ENCODE peak calls at places on chromosomes 5 and 9, in eight cellular contexts. T is heart right ventricle, F is HepG2, I is IMR-90, Q is osteoblast, O is SJSA1, M is adrenal gland, J is OCI-LY7. Z is an unnamed sample. For H3K4me1, the result is how much of the 10 kb centered on the place peaks cover.

GRCh38 chr9:15480028-15480427 is 30.7 kb downstream of the PSIP1 start:
- DNase-seq in T (no peak), F (peak), I (no peak), Q (no peak), O (no peak), M (no peak), J (no peak), Z (no peak)

GRCh38 chr9:25094518-25094917 is 548.8 kb upstream of the IZUMO3 start:
- DNase-seq in T (no peak), F (no peak), I (no peak), Q (no peak), O (no peak), M (no peak), J (no peak), Z (no peak)

GRCh38 chr5:36657563-36657995 is 51.2 kb downstream of the SLC1A3 start:
- DNase-seq in T (peak), F (peak), I (peak), Q (peak), O (peak), M (peak), J (no peak), Z (no peak)

GRCh38 chr9:2469681-2470141 is 151.9 kb upstream of the VLDLR start:
- DNase-seq in T (peak), F (no peak), I (peak), Q (no peak), O (peak), M (peak), J (peak), Z (peak)

GRCh38 chr9:122789256-122790046 is 718 bp downstream of the OR5C1 start:
- DNase-seq in T (no peak), F (no peak), I (no peak), Q (no peak), O (no peak), M (no peak), J (no peak), Z (no peak)

GRCh38 chr5:66810151-66810550 is 214.0 kb downstream of the MAST4 start:
- DNase-seq in T (no peak), F (no peak), I (no peak), Q (no peak), O (no peak), M (no peak), J (no peak), Z (no peak)

GRCh38 chr5:22504411-22504810 is 348.7 kb downstream of the CDH12 start:
- DNase-seq in T (no peak), F (no peak), I (no peak), Q (no peak), O (no peak), M (no peak), J (no peak), Z (no peak)

GRCh38 chr9:113899205-113899604 is 23.1 kb downstream of the ZNF618 start:
- DNase-seq in T (no peak), F (no peak), I (no peak), Q (no peak), O (no peak), M (no peak), J (no peak), Z (no peak)

GRCh38 chr9:3508531-3509374 is 17.0 kb downstream of the RFX3 start:
- DNase-seq in T (no peak), F (no peak), I (peak), Q (no peak), O (no peak), M (no peak), J (peak), Z (no peak)

GRCh38 chr9:6907772-6908381 is 150.1 kb downstream of the KDM4C start:
- DNase-seq in T (no peak), F (peak), I (peak), Q (no peak), O (no peak), M (no peak), J (no peak), Z (peak)

GRCh38 chr5:152372875-152373274 is 32.2 kb downstream of the NMUR2 start:
- DNase-seq in T (no peak), F (no peak), I (no peak), Q (no peak), O (no peak), M (no peak), J (no peak), Z (no peak)

GRCh38 chr9:112166176-112167140 is 8.6 kb downstream of the SUSD1 start:
- DNase-seq in T (no peak), F (peak), I (peak), Q (no peak), O (peak), M (no peak), J (no peak), Z (peak)

DNA sequence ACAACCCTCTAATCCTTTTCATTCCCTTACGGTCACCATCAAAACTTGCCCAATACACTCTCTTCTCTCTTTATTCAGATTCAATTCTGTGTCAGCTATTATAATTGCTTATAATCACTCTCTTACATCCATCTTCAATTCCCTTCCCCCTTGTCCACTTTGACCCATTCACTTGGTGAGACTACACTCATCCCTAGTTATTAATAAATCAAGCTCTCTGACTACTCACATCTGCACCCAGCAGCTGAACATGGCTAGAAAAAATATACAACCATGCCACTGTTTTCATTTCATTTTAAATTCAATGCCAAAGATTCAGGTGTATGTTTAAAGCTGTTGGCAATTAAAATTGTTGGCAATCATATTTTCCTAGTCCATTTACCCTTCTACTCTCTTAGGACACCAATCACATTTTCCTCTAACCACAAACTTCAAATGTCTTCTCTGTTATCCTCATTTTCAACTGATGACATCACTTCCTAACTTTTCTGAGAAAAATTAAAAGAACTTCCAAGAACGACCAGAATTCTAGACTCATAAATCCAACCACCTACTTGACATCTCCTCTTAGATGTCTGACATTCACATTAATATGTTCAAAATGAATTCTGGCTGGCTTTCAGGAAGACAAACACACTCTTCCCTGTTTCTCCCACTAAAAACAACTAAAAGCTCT is 5.5 kb downstream of the C5orf15 start:
- DNase-seq in T (no peak), F (no peak), I (peak), Q (no peak), O (no peak), M (no peak), J (no peak), Z (no peak)
- H3K4me1 ChIP-seq in T (under half), F (under half), I (under half), Q (under half), O (under half), M (under half), J (under half), Z (under half)

GRCh38 chr5:134003064-134003956 is 1.5 kb downstream of the VDAC1 start:
- DNase-seq in T (no peak), F (no peak), I (no peak), Q (no peak), O (no peak), M (no peak), J (no peak), Z (no peak)

GRCh38 chr5:134000696-134001453 is 3.9 kb downstream of the VDAC1 start:
- DNase-seq in T (no peak), F (peak), I (no peak), Q (no peak), O (no peak), M (no peak), J (no peak), Z (no peak)

GRCh38 chr5:133998807-133999206 is 6.0 kb downstream of the VDAC1 start:
- DNase-seq in T (no peak), F (no peak), I (no peak), Q (no peak), O (no peak), M (no peak), J (no peak), Z (no peak)

GRCh38 chr5:134001938-134002731 is 2.6 kb downstream of the VDAC1 start:
- DNase-seq in T (no peak), F (no peak), I (no peak), Q (peak), O (no peak), M (no peak), J (no peak), Z (no peak)

DNA sequence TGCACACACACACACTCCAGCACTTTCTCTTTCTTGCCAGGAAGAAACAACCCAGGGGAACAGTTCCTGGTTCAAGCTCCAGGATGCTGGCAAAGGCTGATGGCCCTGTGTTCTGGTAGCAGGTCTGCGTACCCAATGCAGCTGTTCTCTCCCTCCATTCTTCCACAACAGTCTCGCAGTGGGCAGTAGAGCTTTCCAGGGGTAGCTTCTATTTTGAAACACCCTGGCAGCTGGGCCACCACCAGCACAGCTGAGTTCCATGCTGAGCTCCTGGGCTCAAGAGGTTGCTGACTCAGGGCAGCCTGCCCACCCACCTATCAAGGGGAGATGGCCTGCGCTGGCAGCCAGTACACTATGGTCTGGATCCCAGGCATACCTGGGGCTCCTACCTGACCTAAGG is 4.7 kb downstream of the VDAC1 start:
- DNase-seq in T (no peak), F (no peak), I (no peak), Q (no peak), O (no peak), M (no peak), J (no peak), Z (no peak)
- H3K4me1 ChIP-seq in T (half or more), F (half or more), I (under half), Q (under half), O (half or more), M (under half), J (under half), Z (under half)

GRCh38 chr5:150621301-150621700 is 19.2 kb upstream of the SYNPO start:
- DNase-seq in T (no peak), F (no peak), I (no peak), Q (peak), O (no peak), M (no peak), J (no peak), Z (no peak)
- H3K4me1 ChIP-seq in T (half or more), F (under half), I (half or more), Q (half or more), O (under half), M (under half), J (under half), Z (under half)

DNA sequence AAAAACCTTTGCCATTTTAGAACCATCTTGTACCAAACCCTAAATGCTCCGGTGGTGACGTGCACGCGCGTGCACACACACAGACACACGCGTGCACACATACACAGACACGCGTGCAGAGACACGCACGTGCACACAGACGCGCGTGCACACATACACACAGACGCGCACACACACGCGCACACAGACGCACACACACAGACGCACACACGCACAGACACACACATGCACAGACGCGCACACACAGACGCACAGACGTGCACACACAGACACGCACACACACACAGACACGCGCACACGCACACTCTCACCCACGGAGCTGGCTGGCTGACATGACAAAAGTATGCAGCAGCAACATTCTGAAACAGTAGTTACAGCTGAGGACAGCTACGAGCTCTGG is 46.1 kb upstream of the UBAC1 start:
- DNase-seq in T (no peak), F (no peak), I (peak), Q (no peak), O (no peak), M (no peak), J (no peak), Z (no peak)
- H3K4me1 ChIP-seq in T (under half), F (half or more), I (under half), Q (under half), O (under half), M (under half), J (half or more), Z (under half)

DNA sequence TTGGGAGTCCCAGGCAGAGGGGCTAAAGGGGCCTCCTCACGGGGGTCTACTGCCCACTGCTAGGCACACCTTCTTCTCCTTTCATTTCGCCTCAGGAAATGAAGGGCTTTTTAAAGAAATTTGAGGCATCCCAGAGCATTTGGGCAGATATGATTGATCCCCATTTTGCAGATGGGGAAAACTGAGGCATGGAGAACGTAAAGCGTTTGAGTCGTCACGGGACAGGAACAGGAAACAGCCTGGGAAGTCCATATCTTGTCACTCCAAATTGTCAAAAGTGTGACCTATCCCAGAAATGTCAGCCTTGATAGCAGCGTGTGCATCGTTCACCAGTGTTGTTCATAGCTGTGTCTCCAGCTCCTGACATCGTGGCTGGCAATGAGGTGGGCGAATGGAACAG is 98.2 kb downstream of the DAB2IP start:
- DNase-seq in T (no peak), F (no peak), I (no peak), Q (no peak), O (no peak), M (no peak), J (no peak), Z (no peak)
- H3K4me1 ChIP-seq in T (half or more), F (half or more), I (under half), Q (under half), O (under half), M (half or more), J (under half), Z (under half)

DNA sequence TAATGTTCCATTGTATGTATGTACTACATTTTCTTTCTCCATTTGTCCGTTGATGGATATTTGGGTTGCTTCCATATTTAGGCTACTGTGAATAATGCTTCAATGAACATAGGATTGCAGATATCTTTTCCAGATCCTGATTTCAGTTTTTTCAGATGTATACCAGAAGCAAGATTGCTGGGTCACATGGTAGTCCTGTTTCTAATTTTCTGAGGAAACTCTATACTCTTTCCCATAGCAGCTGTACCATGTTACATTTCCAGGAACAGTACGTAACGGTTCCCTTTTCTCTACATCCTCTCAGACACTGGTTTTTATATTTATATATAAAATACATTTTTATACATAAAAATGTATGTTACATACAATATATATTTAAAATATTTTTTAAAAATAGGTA is 121.8 kb downstream of the GCNT1 start:
- DNase-seq in T (no peak), F (no peak), I (no peak), Q (no peak), O (no peak), M (no peak), J (no peak), Z (no peak)
- H3K4me1 ChIP-seq in T (under half), F (under half), I (under half), Q (under half), O (under half), M (under half), J (half or more), Z (under half)

DNA sequence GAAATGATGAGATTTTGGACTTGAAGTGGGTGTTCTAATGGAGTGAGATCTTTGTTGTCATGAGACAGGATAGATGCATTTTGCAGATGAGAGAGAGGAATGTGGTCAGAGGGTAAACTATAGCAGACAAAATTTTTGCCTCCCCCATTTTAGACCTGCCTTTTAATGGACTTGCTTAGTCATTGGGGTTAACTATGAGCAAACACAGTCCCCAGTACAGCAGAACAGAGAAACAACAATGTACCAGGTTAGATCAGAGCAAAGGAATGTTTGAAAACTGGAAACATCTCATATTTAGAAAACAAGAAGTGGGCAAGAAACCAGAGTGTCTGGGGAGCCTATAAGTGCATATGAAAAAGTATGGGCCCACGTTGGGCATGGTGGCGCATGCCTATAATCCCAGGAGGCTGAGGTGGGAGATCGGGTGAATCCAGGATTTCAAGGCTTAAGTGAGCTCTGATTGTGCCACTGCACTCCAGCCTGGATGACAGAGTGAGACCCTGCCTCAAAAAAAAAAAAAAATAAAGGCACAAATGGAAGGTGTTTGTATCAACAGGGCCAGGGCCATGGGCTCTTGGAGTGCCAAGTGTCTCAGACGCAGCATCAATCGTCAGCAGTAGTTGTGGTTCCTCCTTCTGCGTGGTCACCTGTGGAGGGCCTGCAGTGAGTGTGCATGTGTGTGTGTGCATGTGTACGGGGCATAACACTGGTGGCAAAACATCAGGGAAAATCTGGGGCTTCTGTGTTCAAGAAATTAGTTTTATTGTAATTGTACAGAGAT is 214.4 kb upstream of the S1PR3 start:
- DNase-seq in T (no peak), F (peak), I (peak), Q (peak), O (peak), M (no peak), J (no peak), Z (no peak)
- H3K4me1 ChIP-seq in T (under half), F (under half), I (under half), Q (half or more), O (half or more), M (under half), J (under half), Z (under half)

Z was measured in Caco-2.